ENCODE peak calls at places on chromosomes 16 and 17, in six cellular contexts. U, X, V, A, G and C are unnamed samples.
A peak's percentile ranks its signal among the peaks of the same experiment; 100 is the strongest.

GRCh38 chr17:72901657-72902056 is 190.8 kb downstream of the SLC39A11 start:
- DNase-seq in A (no peak), U (no peak), X (no peak), V (no peak), G (no peak), C (no peak)

GRCh38 chr17:1124896-1125774 is 54.6 kb downstream of the ABR start:
- DNase-seq in A (no peak), X (no peak), U (no peak), V (no peak), G (no peak), C (no peak)

GRCh38 chr16:75116081-75116910 is at the start of gene LDHD:
- DNase-seq in A (peak; percentile 59), G (no peak), X (peak; percentile 90), V (no peak), U (peak; percentile 89), C (no peak)

GRCh38 chr16:20073203-20074088 is at the start of gene GPR139:
- DNase-seq in U (no peak), G (no peak), X (no peak), V (no peak), A (no peak), C (no peak)

GRCh38 chr16:77406680-77407079 is 28.2 kb downstream of the ADAMTS18 start:
- DNase-seq in G (no peak), V (no peak), A (no peak), X (no peak), U (no peak), C (no peak)

GRCh38 chr17:8412089-8412488 is 14.5 kb upstream of the RNF222 start:
- DNase-seq in G (no peak), V (no peak), A (no peak), X (no peak), U (no peak), C (no peak)

GRCh38 chr16:4506450-4506849 is 30.3 kb downstream of the HMOX2 start:
- DNase-seq in U (peak; percentile 67), A (no peak), G (no peak), V (no peak), X (peak; percentile 63), C (peak; percentile 33)

GRCh38 chr16:75580-76501 is 2.2 kb upstream of the MPG start:
- DNase-seq in G (peak; percentile 61), V (no peak), A (no peak), U (peak; percentile 88), X (peak; percentile 71), C (no peak)

GRCh38 chr17:28274591-28275265 is 44.3 kb upstream of the TMEM97 start:
- DNase-seq in A (no peak), V (no peak), G (no peak), X (no peak), U (no peak), C (no peak)

GRCh38 chr16:11674818-11675560 is 6.7 kb downstream of the SNN start:
- DNase-seq in G (no peak), V (no peak), X (no peak), U (no peak), A (no peak), C (no peak)

GRCh38 chr17:61400786-61401279 is 1.2 kb downstream of the TBX2 start:
- DNase-seq in A (no peak), U (no peak), G (no peak), X (no peak), V (no peak), C (no peak)

GRCh38 chr17:77961741-77962140 is 3.2 kb downstream of the TNRC6C start:
- DNase-seq in V (no peak), U (no peak), A (no peak), G (no peak), X (no peak), C (no peak)

GRCh38 chr16:86929149-86929871 is 351.0 kb downstream of the FOXL1 start:
- DNase-seq in G (no peak), V (no peak), A (peak; percentile 29), X (no peak), U (peak; percentile 82), C (no peak)